ENCODE peak calls at places on chromosome 1, in eight cellular contexts. P, L, Q, M, C, S, T and W are unnamed samples.

GRCh38 chr1:11324562-11324961 is 51.6 kb downstream of the UBIAD1 start:
- DNase-seq in P (no peak), L (no peak), Q (no peak), M (no peak), C (no peak), S (no peak), T (no peak), W (peak; percentile 62)

GRCh38 chr1:204426035-204426436 is 14.4 kb upstream of the PPP1R15B start:
- DNase-seq in P (no peak), L (no peak), Q (no peak), M (no peak), C (no peak), S (no peak), T (no peak), W (no peak)

GRCh38 chr1:1291611-1292441 is 11.6 kb downstream of the SCNN1D start:
- DNase-seq in P (peak; percentile 87), L (peak; percentile 66), Q (peak; percentile 46), M (peak; percentile 76), C (peak; percentile 26), S (no peak), T (peak; percentile 81), W (peak; percentile 94)

GRCh38 chr1:10599194-10599861 is 124.6 kb downstream of the PEX14 start:
- DNase-seq in P (no peak), L (no peak), Q (no peak), M (no peak), C (no peak), S (no peak), T (no peak), W (no peak)

GRCh38 chr1:44501022-44501910 is 96.2 kb downstream of the RNF220 start:
- DNase-seq in P (peak; percentile 55), L (no peak), Q (no peak), M (no peak), C (peak; percentile 82), S (no peak), T (peak; percentile 94), W (peak; percentile 53)

GRCh38 chr1:83717785-83718184 is 281.1 kb downstream of the TTLL7 start:
- DNase-seq in P (no peak), L (no peak), Q (no peak), M (no peak), C (no peak), S (no peak), T (no peak), W (no peak)

GRCh38 chr1:7402548-7402850 is 368.6 kb upstream of the VAMP3 start:
- DNase-seq in P (no peak), L (no peak), Q (no peak), M (no peak), C (no peak), S (no peak), T (no peak), W (no peak)

GRCh38 chr1:3858231-3858981 is 1.1 kb downstream of the DFFB start:
- DNase-seq in P (peak; percentile 55), L (no peak), Q (no peak), M (peak; percentile 25), C (peak; percentile 56), S (no peak), T (peak; percentile 43), W (peak; percentile 77)

GRCh38 chr1:100343897-100344296 is 8.4 kb upstream of the CDC14A start:
- DNase-seq in P (no peak), L (no peak), Q (no peak), M (no peak), C (no peak), S (no peak), T (no peak), W (no peak)